ENCODE peak calls at places on chromosomes 5 and 9, in nine cellular contexts. H is keratinocyte; L is NAMALWA; R is NCI-H1105 treated with DMSO at 0.1 percent for 48 hours; F is T-cell; Q is naive B cell; N is activated naive CD4-positive, alpha-beta T cell treated with anti-CD3 and anti-CD28 coated beads, Interleukin-2, amount 10 ng/mL, durations not matched to agents 7 days and 5 days; M is aorta; I is activated CD8-positive, alpha-beta memory T cell treated with anti-CD3 and anti-CD28 coated beads for 1 hour. G is an unnamed sample.

GRCh38 chr5:68086857-68087256 is 128.7 kb upstream of the PIK3R1 start:
- DNase-seq in H (no peak), L (no peak), R (no peak), F (no peak), Q (no peak), N (no peak), M (peak), I (no peak), G (no peak)

GRCh38 chr5:124474821-124475220 is 271.6 kb downstream of the ZNF608 start:
- DNase-seq in H (no peak), L (no peak), R (no peak), F (no peak), Q (no peak), N (no peak), M (no peak), I (no peak), G (no peak)

GRCh38 chr5:75640826-75641225 is 29.6 kb downstream of the ANKDD1B start:
- DNase-seq in H (no peak), L (no peak), R (no peak), F (no peak), Q (no peak), N (no peak), M (no peak), I (no peak), G (no peak)

GRCh38 chr5:91194861-91195460 is 188.2 kb downstream of the ARRDC3 start:
- DNase-seq in H (no peak), L (no peak), R (peak), F (no peak), Q (no peak), N (no peak), M (no peak), I (no peak), G (peak)

GRCh38 chr9:18115131-18115530 is 358.8 kb upstream of the ADAMTSL1 start:
- DNase-seq in H (no peak), L (no peak), R (no peak), F (no peak), Q (no peak), N (no peak), M (no peak), I (no peak), G (no peak)

GRCh38 chr9:114804504-114804903 is 1.3 kb downstream of the TNFSF15 start:
- DNase-seq in H (no peak), L (no peak), R (no peak), F (no peak), Q (no peak), N (no peak), M (no peak), I (no peak), G (no peak)

GRCh38 chr9:86865957-86866356 is 81.3 kb downstream of the GAS1 start:
- DNase-seq in H (no peak), L (no peak), R (no peak), F (no peak), Q (no peak), N (no peak), M (no peak), I (no peak), G (no peak)

GRCh38 chr9:35341021-35341420 is 148.9 kb upstream of the RUSC2 start:
- DNase-seq in H (no peak), L (no peak), R (no peak), F (no peak), Q (no peak), N (no peak), M (no peak), I (no peak), G (no peak)

GRCh38 chr5:179314606-179315355 is 30.5 kb downstream of the ADAMTS2 start:
- DNase-seq in H (no peak), L (no peak), R (no peak), F (no peak), Q (no peak), N (no peak), M (peak), I (no peak), G (no peak)

GRCh38 chr9:78131969-78132687 is 100.5 kb upstream of the GNAQ start:
- DNase-seq in H (no peak), L (no peak), R (no peak), F (no peak), Q (no peak), N (no peak), M (no peak), I (no peak), G (no peak)

GRCh38 chr5:138402640-138403039 is 36.2 kb upstream of the REEP2 start:
- DNase-seq in H (no peak), L (no peak), R (no peak), F (no peak), Q (no peak), N (no peak), M (no peak), I (no peak), G (no peak)

GRCh38 chr9:26170224-26170623 is 492.0 kb upstream of the TUSC1 start:
- DNase-seq in H (no peak), L (no peak), R (no peak), F (no peak), Q (no peak), N (no peak), M (no peak), I (no peak), G (no peak)

GRCh38 chr9:90344013-90344412 is 298.6 kb downstream of the DIRAS2 start:
- DNase-seq in H (peak), L (no peak), R (no peak), F (no peak), Q (no peak), N (no peak), M (no peak), I (no peak), G (no peak)

GRCh38 chr9:116860509-116861120 is 173.5 kb downstream of the TRIM32 start:
- DNase-seq in H (no peak), L (peak), R (peak), F (no peak), Q (no peak), N (peak), M (peak), I (no peak), G (peak)

GRCh38 chr9:133188006-133188842 is 20.8 kb downstream of the OBP2B start:
- DNase-seq in H (no peak), L (peak), R (peak), F (no peak), Q (no peak), N (no peak), M (no peak), I (no peak), G (peak)

GRCh38 chr5:148554621-148555020 is 99.7 kb downstream of the HTR4 start:
- DNase-seq in H (no peak), L (no peak), R (no peak), F (no peak), Q (no peak), N (no peak), M (no peak), I (no peak), G (no peak)

GRCh38 chr5:133754575-133755169 is 142.3 kb upstream of the FSTL4 start:
- DNase-seq in H (no peak), L (peak), R (no peak), F (no peak), Q (peak), N (peak), M (no peak), I (no peak), G (peak)

GRCh38 chr5:6830643-6831239 is 117.5 kb downstream of the TENT4A start:
- DNase-seq in H (no peak), L (no peak), R (no peak), F (no peak), Q (no peak), N (no peak), M (no peak), I (no peak), G (no peak)

GRCh38 chr9:83965350-83966208 is 14.4 kb downstream of the HNRNPK start:
- DNase-seq in H (no peak), L (peak), R (peak), F (no peak), Q (no peak), N (no peak), M (no peak), I (no peak), G (no peak)

GRCh38 chr9:16864741-16865434 is 5.6 kb downstream of the BNC2 start:
- DNase-seq in H (no peak), L (no peak), R (no peak), F (no peak), Q (no peak), N (no peak), M (no peak), I (no peak), G (no peak)

GRCh38 chr9:114275246-114275994 is 47.5 kb upstream of the ORM1 start:
- DNase-seq in H (no peak), L (no peak), R (no peak), F (no peak), Q (no peak), N (peak), M (peak), I (no peak), G (no peak)

GRCh38 chr5:116847960-116848359 is 273.3 kb upstream of the SEMA6A start:
- DNase-seq in H (no peak), L (no peak), R (no peak), F (no peak), Q (no peak), N (no peak), M (no peak), I (no peak), G (no peak)

GRCh38 chr9:134243778-134244467 is 79.6 kb upstream of the RNU6ATAC start:
- DNase-seq in H (no peak), L (peak), R (no peak), F (peak), Q (peak), N (peak), M (peak), I (no peak), G (no peak)

GRCh38 chr9:33227013-33227398 is 13.0 kb upstream of the SPINK4 start:
- DNase-seq in H (no peak), L (peak), R (no peak), F (no peak), Q (peak), N (no peak), M (peak), I (no peak), G (no peak)

GRCh38 chr5:108728566-108729305 is 19.0 kb upstream of the FER start:
- DNase-seq in H (no peak), L (no peak), R (no peak), F (peak), Q (peak), N (peak), M (no peak), I (peak), G (no peak)

GRCh38 chr5:80346055-80346454 is 26.3 kb downstream of the SPZ1 start:
- DNase-seq in H (no peak), L (peak), R (peak), F (no peak), Q (peak), N (peak), M (no peak), I (peak), G (no peak)

GRCh38 chr9:124344291-124345050 is 70.8 kb downstream of the PSMB7 start:
- DNase-seq in H (no peak), L (no peak), R (no peak), F (no peak), Q (no peak), N (no peak), M (peak), I (no peak), G (no peak)

GRCh38 chr9:95508242-95508967 is 8.4 kb downstream of the PTCH1 start:
- DNase-seq in H (no peak), L (no peak), R (peak), F (no peak), Q (peak), N (peak), M (no peak), I (no peak), G (no peak)

GRCh38 chr5:6875376-6875775 is 162.1 kb downstream of the TENT4A start:
- DNase-seq in H (no peak), L (no peak), R (no peak), F (no peak), Q (no peak), N (no peak), M (no peak), I (no peak), G (no peak)

GRCh38 chr5:158874814-158875213 is 224.9 kb downstream of the EBF1 start:
- DNase-seq in H (no peak), L (no peak), R (no peak), F (no peak), Q (no peak), N (no peak), M (no peak), I (no peak), G (peak)

G was measured in NCI-H1092.